ENCODE peak calls at places on chromosome 6, in nine cellular contexts. I, N, C, K, L, U, G, M and O are unnamed samples.
A peak's percentile ranks its signal among the peaks of the same experiment; 100 is the strongest.

GRCh38 chr6:51016489-51016888 is 197.8 kb downstream of the TFAP2B start:
- DNase-seq in U (no peak), C (no peak), I (no peak), G (no peak), K (no peak), N (no peak), M (no peak), L (no peak), O (no peak)

GRCh38 chr6:126188271-126188909 is 151.5 kb upstream of the CENPW start:
- DNase-seq in U (peak; percentile 60), L (no peak), C (no peak), K (no peak), M (no peak), G (no peak), I (no peak), N (peak; percentile 19), O (no peak)

GRCh38 chr6:7919871-7920270 is 9.3 kb upstream of the TXNDC5 start:
- DNase-seq in U (no peak), G (no peak), N (no peak), K (no peak), L (no peak), I (no peak), C (no peak), M (no peak), O (no peak)

GRCh38 chr6:168061269-168062210 is 17.5 kb downstream of the FRMD1 start:
- DNase-seq in L (no peak), K (no peak), U (no peak), C (no peak), I (no peak), G (no peak), N (no peak), M (no peak), O (no peak)

GRCh38 chr6:48067148-48067709 is 43.8 kb downstream of the PTCHD4 start:
- DNase-seq in I (no peak), U (no peak), G (no peak), L (no peak), C (no peak), N (no peak), K (no peak), M (no peak), O (no peak)

GRCh38 chr6:31495580-31495979 is 2.4 kb upstream of the MICB start:
- DNase-seq in L (no peak), K (no peak), N (no peak), M (no peak), U (no peak), I (no peak), G (no peak), C (no peak), O (no peak)

GRCh38 chr6:14598017-14598864 is 480.7 kb downstream of the CD83 start:
- DNase-seq in I (no peak), K (no peak), N (no peak), L (no peak), U (no peak), G (no peak), C (no peak), M (no peak), O (no peak)

GRCh38 chr6:42269553-42269952 is 51.9 kb upstream of the MRPS10 start:
- DNase-seq in N (no peak), U (no peak), C (no peak), I (no peak), L (no peak), M (peak; percentile 53), G (no peak), K (no peak), O (peak; percentile 79)

GRCh38 chr6:110284877-110285276 is 73.3 kb downstream of the METTL24 start:
- DNase-seq in M (no peak), I (no peak), K (no peak), U (no peak), C (no peak), N (no peak), L (no peak), G (no peak), O (no peak)

GRCh38 chr6:107132330-107132954 is 17.1 kb upstream of the BEND3 start:
- DNase-seq in M (no peak), I (peak; percentile 32), C (no peak), L (no peak), G (no peak), K (no peak), N (no peak), U (no peak), O (no peak)

GRCh38 chr6:16045238-16045637 is 83.6 kb upstream of the MYLIP start:
- DNase-seq in C (no peak), M (no peak), N (no peak), I (no peak), L (no peak), K (no peak), G (no peak), U (no peak), O (no peak)